ENCODE peak calls at places on chromosomes 11 and 22, in seven cellular contexts. O, T, Q, H, W, F and G are unnamed samples.

GRCh38 chr11:122709042-122709760 is 53.7 kb downstream of the UBASH3B start:
- DNase-seq in H (no peak), Q (no peak), F (no peak), T (peak), O (no peak), W (no peak), G (no peak)

GRCh38 chr22:39997939-39998726 is 3.4 kb downstream of the FAM83F start:
- DNase-seq in H (no peak), T (peak), W (peak), O (no peak), Q (no peak), F (peak), G (no peak)

GRCh38 chr22:24550028-24550901 is 4.7 kb downstream of the GUCD1 start:
- DNase-seq in T (no peak), H (no peak), Q (no peak), F (no peak), O (no peak), W (no peak), G (no peak)

GRCh38 chr11:3959015-3959917 is 103.8 kb downstream of the STIM1 start:
- DNase-seq in O (no peak), H (no peak), T (peak), W (peak), F (no peak), Q (no peak), G (no peak)

GRCh38 chr11:57460017-57460755 is at the start of gene RTN4RL2:
- DNase-seq in W (peak), F (peak), H (peak), Q (peak), T (peak), O (peak), G (no peak)

GRCh38 chr11:117144477-117145392 is 648 bp downstream of the PAFAH1B2 start:
- DNase-seq in H (peak), Q (peak), F (peak), W (peak), T (peak), O (peak), G (no peak)

GRCh38 chr22:46734830-46735453 is 3.1 kb downstream of the CERK start:
- DNase-seq in O (no peak), T (no peak), F (peak), H (no peak), W (no peak), Q (no peak), G (peak)

GRCh38 chr11:103897156-103897555 is 139.3 kb upstream of the DDI1 start:
- DNase-seq in H (no peak), W (no peak), T (no peak), F (no peak), Q (no peak), O (no peak), G (no peak)

GRCh38 chr11:68430801-68431200 is 29.8 kb upstream of the PPP6R3 start:
- DNase-seq in T (no peak), O (no peak), W (no peak), Q (no peak), F (no peak), H (no peak), G (no peak)

GRCh38 chr22:39396156-39396796 is 3.3 kb upstream of the TAB1 start:
- DNase-seq in Q (no peak), F (no peak), O (no peak), T (peak), H (no peak), W (no peak), G (no peak)

GRCh38 chr11:64665381-64665780 is 57.6 kb downstream of the NRXN2 start:
- DNase-seq in O (no peak), H (no peak), T (no peak), F (no peak), W (no peak), Q (no peak), G (no peak)